ENCODE peak calls at places on chromosomes 6 and 20, in four cellular contexts. X, B, L and T are unnamed samples.

GRCh38 chr6:108955329-108955949 is 107.2 kb downstream of the ARMC2 start:
- DNase-seq in X (no peak), B (no peak), L (no peak), T (no peak)

GRCh38 chr20:3603108-3603507 is 60.1 kb downstream of the GFRA4 start:
- DNase-seq in X (no peak), B (no peak), L (no peak), T (no peak)

GRCh38 chr6:170032706-170033309 is 258.1 kb downstream of the DLL1 start:
- DNase-seq in X (no peak), B (no peak), L (no peak), T (no peak)

GRCh38 chr6:112004397-112005341 is 49.2 kb upstream of the CCN6 start:
- DNase-seq in X (no peak), B (no peak), L (no peak), T (no peak)

GRCh38 chr6:17417817-17418216 is 24.4 kb downstream of the CAP2 start:
- DNase-seq in X (peak; percentile 54), B (peak; percentile 76), L (peak; percentile 91), T (no peak)

GRCh38 chr6:168532070-168532469 is 91.1 kb downstream of the SMOC2 start:
- DNase-seq in X (no peak), B (no peak), L (no peak), T (no peak)

GRCh38 chr20:25987073-25987927 is 290.6 kb upstream of the ZNF337 start:
- DNase-seq in X (peak; percentile 27), B (peak; percentile 84), L (peak; percentile 10), T (peak; percentile 34)

GRCh38 chr6:155599571-155599970 is 143.9 kb upstream of the NOX3 start:
- DNase-seq in X (no peak), B (no peak), L (no peak), T (no peak)

GRCh38 chr6:19408331-19408730 is 428.8 kb upstream of the ID4 start:
- DNase-seq in X (no peak), B (no peak), L (no peak), T (no peak)

GRCh38 chr20:50001784-50002311 is 19.1 kb downstream of the SNAI1 start:
- DNase-seq in X (no peak), B (no peak), L (no peak), T (no peak)

GRCh38 chr6:109456283-109456583 is 661 bp upstream of the MICAL1 start:
- DNase-seq in X (no peak), B (no peak), L (no peak), T (no peak)

GRCh38 chr6:24935753-24936152 is at the start of gene RIPOR2:
- DNase-seq in X (peak; percentile 22), B (peak; percentile 85), L (no peak), T (no peak)

GRCh38 chr6:131231886-131232285 is 96.6 kb downstream of the AKAP7 start:
- DNase-seq in X (no peak), B (no peak), L (no peak), T (no peak)

GRCh38 chr6:41370488-41371111 is 35.2 kb downstream of the NCR2 start:
- DNase-seq in X (no peak), B (no peak), L (no peak), T (no peak)

GRCh38 chr6:41367061-41367460 is 31.7 kb downstream of the NCR2 start:
- DNase-seq in X (no peak), B (no peak), L (no peak), T (no peak)

GRCh38 chr6:41371461-41371991 is 36.1 kb downstream of the NCR2 start:
- DNase-seq in X (peak; percentile 78), B (peak; percentile 73), L (peak; percentile 42), T (peak; percentile 33)

GRCh38 chr6:41366150-41366549 is 30.7 kb downstream of the NCR2 start:
- DNase-seq in X (no peak), B (no peak), L (no peak), T (no peak)

GRCh38 chr6:41367700-41368099 is 32.3 kb downstream of the NCR2 start:
- DNase-seq in X (peak; percentile 85), B (peak; percentile 88), L (peak; percentile 48), T (peak; percentile 73)
- TF ChIP-seq CTCF in X (peak; percentile 76), B (peak; percentile 88), L (peak; percentile 77), T (peak; percentile 86)

GRCh38 chr20:53652859-53653520 is 59.4 kb upstream of the ZNF217 start:
- DNase-seq in X (no peak), B (no peak), L (no peak), T (no peak)
- TF ChIP-seq CTCF in X (no peak), B (no peak), L (no peak), T (no peak)

GRCh38 chr6:163554032-163554431 is 139.5 kb downstream of the QKI start:
- DNase-seq in X (no peak), B (no peak), L (no peak), T (no peak)

GRCh38 chr6:163554663-163555062 is 140.1 kb downstream of the QKI start:
- DNase-seq in X (peak; percentile 51), B (peak; percentile 61), L (peak; percentile 34), T (no peak)
- TF ChIP-seq CTCF in X (peak; percentile 67), B (peak; percentile 84), L (peak; percentile 53), T (peak; percentile 46)

DNA sequence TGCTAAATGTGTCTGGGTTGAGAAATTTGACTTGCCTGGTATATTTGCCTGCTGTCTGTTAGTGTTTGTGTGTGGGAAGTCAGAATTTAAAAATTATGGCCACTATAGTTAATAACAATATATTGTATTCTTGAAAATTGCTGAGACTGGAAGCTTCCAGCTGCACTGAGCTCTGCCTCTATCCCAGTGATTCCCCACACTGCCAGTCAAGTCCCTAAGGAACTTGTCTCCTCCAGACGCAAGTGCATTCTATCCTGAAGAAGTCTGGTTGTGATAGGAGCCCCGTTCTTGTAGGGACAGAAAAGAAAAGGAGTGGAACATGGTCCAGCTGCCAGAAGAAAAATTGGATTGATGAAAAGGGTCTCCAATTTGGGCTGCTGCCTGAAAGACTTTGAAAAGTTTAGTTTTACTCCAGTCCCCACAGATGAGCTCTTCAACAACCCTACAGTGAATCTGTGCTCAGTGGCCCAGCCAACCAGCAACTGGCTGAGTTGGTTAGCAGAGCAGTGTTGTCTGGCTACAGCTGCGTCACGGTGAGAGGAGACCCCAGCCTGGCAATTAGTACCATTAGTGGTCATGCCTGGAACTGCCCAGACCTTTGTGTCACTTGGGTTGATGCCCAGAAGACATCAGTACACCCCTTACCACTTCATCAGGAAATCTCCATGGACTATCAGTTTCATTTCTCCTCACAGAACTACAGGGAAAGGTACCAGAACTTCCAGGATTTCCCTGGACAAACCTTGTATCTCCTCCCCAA is 183.1 kb upstream of the MCHR2 start:
- DNase-seq in X (no peak), B (no peak), L (no peak), T (no peak)
- TF ChIP-seq CTCF in X (no peak), B (no peak), L (no peak), T (no peak)

GRCh38 chr6:21587182-21587924 is 6.2 kb upstream of the SOX4 start:
- DNase-seq in X (peak; percentile 77), B (peak; percentile 75), L (peak; percentile 58), T (peak; percentile 53)
- TF ChIP-seq CTCF in X (peak; percentile 31), B (peak; percentile 28), L (peak; percentile 27), T (peak; percentile 49)

DNA sequence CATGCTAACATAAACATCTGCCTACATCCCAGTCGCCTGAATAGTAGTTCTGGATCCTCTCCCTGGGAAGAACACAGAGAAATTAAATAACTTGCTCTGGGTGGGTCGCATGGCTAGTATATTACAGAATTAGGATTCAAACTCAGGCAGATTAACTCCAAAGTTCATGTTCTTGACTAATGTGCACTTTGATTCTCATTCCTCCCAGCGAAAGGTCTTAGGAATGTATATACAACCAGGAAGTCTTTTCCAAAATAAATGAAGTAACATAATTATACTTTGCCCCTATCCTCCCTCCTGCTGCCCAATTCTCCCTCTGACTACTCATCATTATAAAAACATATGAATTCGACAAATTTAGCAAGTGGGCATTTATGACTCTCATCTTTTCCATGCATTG is 295.4 kb downstream of the MAFB start:
- DNase-seq in X (no peak), B (no peak), L (no peak), T (no peak)
- TF ChIP-seq CTCF in X (no peak), B (no peak), L (no peak), T (no peak)

GRCh38 chr20:44041001-44041400 is 126.3 kb downstream of the TOX2 start:
- DNase-seq in X (no peak), B (no peak), L (no peak), T (no peak)
- TF ChIP-seq CTCF in X (no peak), B (no peak), L (no peak), T (no peak)

GRCh38 chr6:165864925-165865324 is 201.9 kb upstream of the PDE10A start:
- DNase-seq in X (no peak), B (no peak), L (no peak), T (no peak)
- TF ChIP-seq CTCF in X (no peak), B (no peak), L (no peak), T (no peak)

DNA sequence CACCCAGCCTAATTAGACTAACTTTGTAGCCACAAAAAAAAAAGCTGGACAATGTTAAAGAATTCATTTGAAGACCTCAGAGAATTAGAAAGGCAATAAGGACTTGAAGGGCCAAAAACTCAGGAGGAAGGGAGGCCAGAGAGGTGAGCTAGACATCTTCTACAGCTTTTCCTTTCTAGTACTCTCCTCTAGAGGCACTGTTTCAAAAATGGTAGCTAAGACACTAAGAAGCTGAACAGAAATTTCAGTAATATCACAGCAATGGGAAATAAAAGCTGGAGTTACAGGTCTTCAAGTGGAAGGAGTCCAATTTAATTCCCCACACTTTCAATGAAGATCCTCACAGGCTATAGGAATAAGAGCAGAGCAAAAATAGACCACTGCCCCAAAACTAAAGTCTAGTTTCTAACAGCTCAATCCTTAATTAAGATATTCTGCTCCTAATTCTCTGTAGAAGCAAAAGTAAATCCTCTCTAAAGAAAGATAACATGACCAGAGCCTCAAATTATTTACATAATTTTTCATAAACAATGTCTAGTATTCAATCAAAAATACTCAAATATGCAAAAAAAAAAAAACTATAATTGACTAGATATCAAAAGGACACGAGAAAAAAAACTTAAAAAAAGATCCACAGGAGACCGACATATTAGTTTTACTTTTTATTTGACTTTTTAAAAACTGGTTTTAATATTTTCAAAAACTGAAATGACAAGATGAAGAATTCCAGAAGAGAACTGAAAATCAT is 63.7 kb downstream of the RNGTT start:
- DNase-seq in X (no peak), B (no peak), L (no peak), T (no peak)
- TF ChIP-seq CTCF in X (peak; percentile 31), B (peak; percentile 62), L (no peak), T (peak; percentile 45)